ENCODE peak calls at places on chromosomes 13 and 19, in seven cellular contexts. S is sigmoid colon; F is aorta; T is effector memory CD4-positive, alpha-beta T cell; A is CD8-positive, alpha-beta T cell; N is IMR-90; J is mucosa of descending colon. O is an unnamed sample.

GRCh38 chr13:37646531-37646930 is 48.0 kb upstream of the POSTN start:
- DNase-seq in T (no peak), N (no peak), F (no peak), J (no peak), A (no peak), S (no peak), O (no peak)

GRCh38 chr19:27793128-27793643 is 1419.8 kb downstream of the UQCRFS1 start:
- DNase-seq in F (peak; percentile 85), N (peak; percentile 58), T (peak; percentile 57), S (peak; percentile 84), J (peak; percentile 86), A (peak; percentile 67), O (peak; percentile 87)

GRCh38 chr13:29362849-29363604 is 232.5 kb downstream of the SLC7A1 start:
- DNase-seq in F (no peak), A (peak; percentile 24), S (no peak), J (no peak), T (peak; percentile 11), N (peak; percentile 44), O (no peak)

GRCh38 chr19:38852231-38853044 is 2.7 kb upstream of the HNRNPL start:
- DNase-seq in A (peak; percentile 78), T (peak; percentile 45), N (peak; percentile 79), J (peak; percentile 83), S (peak; percentile 85), F (peak; percentile 89), O (peak; percentile 75)

GRCh38 chr13:106593131-106593530 is 25.2 kb upstream of the ARGLU1 start:
- DNase-seq in S (no peak), J (no peak), A (no peak), T (no peak), F (no peak), N (no peak), O (no peak)

GRCh38 chr19:28397311-28397710 is 815.6 kb downstream of the UQCRFS1 start:
- DNase-seq in J (no peak), A (no peak), S (no peak), T (no peak), F (no peak), N (no peak), O (no peak)

GRCh38 chr19:23101241-23101640 is 15.6 kb upstream of the ZNF730 start:
- DNase-seq in S (no peak), J (no peak), F (no peak), A (no peak), T (no peak), N (no peak), O (no peak)

GRCh38 chr19:50870417-50871089 is 2.7 kb upstream of the KLK2 start:
- DNase-seq in T (no peak), J (no peak), S (peak; percentile 59), F (no peak), N (peak; percentile 3), A (no peak), O (no peak)

GRCh38 chr13:99327133-99327532 is 19.9 kb upstream of the GPR183 start:
- DNase-seq in S (no peak), F (no peak), A (no peak), J (no peak), T (no peak), N (no peak), O (no peak)

GRCh38 chr19:23075031-23075733 is 41.6 kb upstream of the ZNF730 start:
- DNase-seq in F (peak; percentile 84), S (peak; percentile 76), N (peak; percentile 72), J (peak; percentile 54), T (no peak), A (no peak), O (peak; percentile 51)

GRCh38 chr13:48233886-48234488 is 981 bp downstream of the ITM2B start:
- DNase-seq in A (no peak), J (no peak), F (no peak), N (peak; percentile 61), S (peak; percentile 65), T (no peak), O (no peak)

GRCh38 chr13:112137144-112137543 is 70.2 kb downstream of the SOX1 start:
- DNase-seq in J (no peak), N (no peak), S (no peak), F (no peak), T (no peak), A (no peak), O (no peak)

GRCh38 chr13:101210774-101211173 is 205.5 kb downstream of the NALCN start:
- DNase-seq in F (no peak), T (no peak), A (no peak), N (no peak), J (no peak), S (no peak), O (no peak)

GRCh38 chr13:105670179-105671015 is 865.1 kb downstream of the EFNB2 start:
- DNase-seq in A (no peak), S (no peak), J (no peak), T (no peak), F (no peak), N (no peak), O (no peak)

GRCh38 chr13:93625536-93625935 is 398.9 kb downstream of the GPC6 start:
- DNase-seq in N (peak; percentile 10), T (no peak), A (no peak), J (no peak), F (no peak), S (no peak), O (no peak)

GRCh38 chr13:79128158-79128557 is 277.9 kb downstream of the RBM26 start:
- DNase-seq in N (peak; percentile 18), F (no peak), J (no peak), A (no peak), S (no peak), T (no peak), O (no peak)

GRCh38 chr13:74927823-74928222 is 554.1 kb downstream of the TBC1D4 start:
- DNase-seq in N (no peak), S (no peak), T (no peak), J (no peak), F (no peak), A (no peak), O (no peak)

GRCh38 chr19:31350033-31350692 is 927 bp upstream of the TSHZ3 start:
- DNase-seq in J (no peak), F (peak; percentile 82), T (no peak), S (peak; percentile 82), N (no peak), A (no peak), O (no peak)

GRCh38 chr13:111328111-111328802 is 7.8 kb downstream of the TEX29 start:
- DNase-seq in F (no peak), S (no peak), N (no peak), A (no peak), J (no peak), T (no peak), O (no peak)

GRCh38 chr13:101945435-101945834 is 456.4 kb downstream of the FGF14 start:
- DNase-seq in S (no peak), F (no peak), N (no peak), T (no peak), A (no peak), J (no peak), O (no peak)

DNA sequence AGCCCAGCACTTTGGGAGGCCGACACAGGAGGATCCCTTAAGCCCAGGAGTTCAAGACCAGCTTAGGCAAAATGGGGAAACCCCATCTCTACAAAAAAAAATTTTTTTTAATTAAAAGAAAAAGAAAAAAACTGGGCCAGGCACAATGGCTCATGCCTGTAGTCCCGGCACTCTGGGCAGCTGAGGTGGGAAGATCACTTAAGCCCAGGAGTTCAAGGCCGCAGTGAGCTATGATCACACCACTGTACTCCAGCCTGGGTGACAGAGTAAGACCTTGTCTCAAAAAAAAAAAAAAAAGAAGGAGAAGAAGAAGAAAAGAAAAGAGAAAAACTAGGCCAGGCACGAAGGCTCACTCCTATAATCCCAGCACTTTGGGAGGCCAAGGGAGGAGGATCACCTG is 4.3 kb downstream of the ELL start:
- DNase-seq in S (no peak), T (no peak), F (no peak), A (no peak), N (no peak), J (no peak), O (no peak)
- H3K4me1 ChIP-seq in S (no peaks in the 10 kb centered on the region), T (peaks cover 34% of the 10 kb centered on the region), F (peaks cover 2% of the 10 kb centered on the region), A (peaks cover 34% of the 10 kb centered on the region), N (peaks cover 19% of the 10 kb centered on the region), J (peaks cover 48% of the 10 kb centered on the region), O (peaks cover 69% of the 10 kb centered on the region)

GRCh38 chr19:2977686-2978466 is 512 bp downstream of the TLE6 start:
- DNase-seq in T (no peak), S (peak; percentile 68), F (no peak), J (no peak), N (no peak), A (no peak), O (no peak)
- H3K4me3 ChIP-seq in T (no peak overlapping the region), S (peak overlapping the region; percentile 51), F (no peak overlapping the region), J (no peak overlapping the region), N (no peak overlapping the region), A (peak overlapping the region; percentile 84), O (peak overlapping the region; percentile 52)

DNA sequence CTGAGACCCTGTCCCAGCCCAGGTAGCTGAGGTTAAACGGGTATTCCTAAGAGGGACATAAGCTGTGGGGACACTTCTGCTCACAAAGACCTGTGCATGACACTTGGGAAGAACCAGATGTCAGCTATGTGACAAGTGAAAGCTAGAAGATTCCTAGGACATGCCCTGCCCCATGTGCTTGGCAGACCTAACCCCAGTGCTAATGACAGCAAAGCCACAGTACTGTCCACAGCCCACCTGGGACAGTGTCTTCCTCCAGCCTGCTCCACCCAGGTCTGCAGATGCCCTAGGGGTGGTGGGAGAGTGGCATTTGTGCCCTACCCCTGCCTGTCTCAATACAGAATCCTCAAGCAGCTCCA is 18.4 kb upstream of the EPHX3 start:
- DNase-seq in J (no peak), A (no peak), T (no peak), N (no peak), S (no peak), F (no peak), O (no peak)
- H3K4me1 ChIP-seq in J (peaks cover 37% of the 10 kb centered on the region), A (no peaks in the 10 kb centered on the region), T (no peaks in the 10 kb centered on the region), N (peaks cover 50% of the 10 kb centered on the region), S (no peaks in the 10 kb centered on the region), F (no peaks in the 10 kb centered on the region), O (peaks cover 74% of the 10 kb centered on the region)

GRCh38 chr19:16203256-16204004 is 5.7 kb downstream of the AP1M1 start:
- DNase-seq in N (no peak), F (peak; percentile 61), T (no peak), S (no peak), A (no peak), J (no peak), O (no peak)
- H3K4me3 ChIP-seq in N (no peak overlapping the region), F (no peak overlapping the region), T (no peak overlapping the region), S (no peak overlapping the region), A (no peak overlapping the region), J (no peak overlapping the region), O (no peak overlapping the region)

DNA sequence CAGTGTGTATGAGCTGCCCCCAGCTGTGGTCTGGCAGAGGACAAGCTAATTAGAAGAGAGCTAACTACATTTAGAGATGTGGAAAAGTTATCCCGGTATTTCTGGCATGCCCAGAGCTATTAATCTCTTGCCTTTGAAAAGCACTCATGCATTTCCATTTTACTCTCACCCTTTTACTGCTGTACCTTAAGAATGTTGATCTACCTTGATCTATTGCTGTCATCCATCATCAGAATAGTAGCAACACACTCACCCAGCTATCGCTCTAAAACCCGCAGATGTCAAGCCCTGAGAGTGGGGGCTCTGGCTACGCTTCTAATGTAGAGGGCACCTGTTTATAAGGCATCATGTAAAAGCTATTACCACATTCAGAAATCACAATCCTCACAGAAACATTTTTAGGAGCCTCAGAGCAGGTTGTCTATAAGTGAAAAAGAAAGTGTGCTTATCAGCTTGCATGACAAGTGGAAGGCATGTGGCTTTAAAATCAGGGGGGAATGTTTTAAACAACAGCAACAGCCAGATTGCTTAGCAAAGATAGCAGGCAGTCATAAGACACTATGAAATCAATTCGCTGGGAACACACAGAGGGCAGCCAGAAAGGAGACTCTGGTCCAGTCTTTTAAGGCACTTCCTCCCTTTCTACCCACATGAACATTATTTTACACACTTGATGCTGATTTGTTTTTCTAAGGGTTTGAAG is 224.2 kb upstream of the IRS2 start:
- DNase-seq in F (no peak), T (no peak), J (no peak), A (no peak), N (peak; percentile 63), S (no peak), O (no peak)
- H3K4me1 ChIP-seq in F (no peaks in the 10 kb centered on the region), T (no peaks in the 10 kb centered on the region), J (no peaks in the 10 kb centered on the region), A (no peaks in the 10 kb centered on the region), N (peaks cover 19% of the 10 kb centered on the region), S (no peaks in the 10 kb centered on the region), O (no peaks in the 10 kb centered on the region)

GRCh38 chr13:27448308-27448707 is 2.1 kb downstream of the MTIF3 start:
- DNase-seq in J (no peak), T (no peak), S (no peak), N (no peak), A (no peak), F (no peak), O (no peak)
- H3K4me3 ChIP-seq in J (no peak overlapping the region), T (no peak overlapping the region), S (no peak overlapping the region), N (no peak overlapping the region), A (no peak overlapping the region), F (no peak overlapping the region), O (no peak overlapping the region)

O was measured in lower lobe of right lung.